ENCODE peak calls at places on chromosomes 13 and 19, in four cellular contexts. A is GM12878, P is K562, X is HepG2. B is an unnamed sample.

GRCh38 chr13:60170414-60170813 is 6.7 kb upstream of the DIAPH3 start:
- DNase-seq in X (no peak), P (no peak), A (no peak), B (no peak)

GRCh38 chr13:42992585-42993122 is 613 bp upstream of the EPSTI1 start:
- DNase-seq in X (no peak), A (no peak), P (no peak), B (no peak)

GRCh38 chr19:1394252-1395193 is 6.8 kb downstream of the GAMT start:
- DNase-seq in X (no peak), A (no peak), P (peak), B (no peak)

GRCh38 chr19:15114153-15114540 is 6.9 kb downstream of the SYDE1 start:
- DNase-seq in P (no peak), A (no peak), X (no peak), B (no peak)

GRCh38 chr13:61128850-61129645 is 286.6 kb downstream of the PCDH20 start:
- DNase-seq in P (no peak), A (no peak), X (no peak), B (no peak)

GRCh38 chr19:8079988-8080387 is 27.4 kb downstream of the CCL25 start:
- DNase-seq in A (no peak), P (no peak), X (no peak), B (no peak)

GRCh38 chr19:54456423-54457373 is 6.9 kb downstream of the LENG9 start:
- DNase-seq in A (no peak), P (no peak), X (no peak), B (no peak)

GRCh38 chr19:35986664-35987570 is 8.1 kb upstream of the SDHAF1 start:
- DNase-seq in X (no peak), P (no peak), A (no peak), B (no peak)

GRCh38 chr19:1261863-1262686 is 7.1 kb upstream of the CIRBP start:
- DNase-seq in A (no peak), X (peak), P (no peak), B (no peak)

GRCh38 chr19:3268326-3268725 is 43.9 kb downstream of the CELF5 start:
- DNase-seq in A (no peak), X (no peak), P (no peak), B (no peak)

GRCh38 chr13:58584610-58585009 is 953.1 kb downstream of the PCDH17 start:
- DNase-seq in P (no peak), X (no peak), A (no peak), B (no peak)

GRCh38 chr19:37466277-37466797 is 907 bp downstream of the ZNF569 start:
- DNase-seq in X (no peak), P (no peak), A (peak), B (peak)

GRCh38 chr19:11179716-11180297 is 17.5 kb downstream of the KANK2 start:
- DNase-seq in X (no peak), P (no peak), A (peak), B (no peak)

GRCh38 chr19:49058592-49058991 is 1.0 kb upstream of the CGB7 start:
- DNase-seq in A (no peak), X (no peak), P (peak), B (no peak)

GRCh38 chr19:1105873-1106840 is 2.4 kb downstream of the GPX4 start:
- DNase-seq in A (no peak), X (no peak), P (no peak), B (no peak)

GRCh38 chr13:44870456-44870929 is 118.8 kb downstream of the NUFIP1 start:
- DNase-seq in P (no peak), A (no peak), X (no peak), B (no peak)

GRCh38 chr19:56687036-56687435 is 15.5 kb upstream of the ZNF835 start:
- DNase-seq in P (no peak), X (no peak), A (no peak), B (no peak)

GRCh38 chr13:34044041-34044440 is 226.1 kb downstream of the RFC3 start:
- DNase-seq in A (no peak), X (no peak), P (no peak), B (no peak)

GRCh38 chr13:59533561-59534337 is 630.0 kb downstream of the DIAPH3 start:
- DNase-seq in P (no peak), A (no peak), X (peak), B (no peak)

GRCh38 chr13:39765801-39766463 is 110.5 kb downstream of the COG6 start:
- DNase-seq in X (no peak), P (no peak), A (no peak), B (no peak)

GRCh38 chr13:24626449-24626848 is 53.8 kb upstream of the ATP12A start:
- DNase-seq in X (no peak), P (no peak), A (no peak), B (no peak)

GRCh38 chr13:51125495-51126226 is 14.6 kb upstream of the C13orf42 start:
- DNase-seq in A (peak), P (peak), X (peak), B (peak)

GRCh38 chr19:19502281-19502680 is 13.1 kb downstream of the TSSK6 start:
- DNase-seq in P (no peak), X (no peak), A (no peak), B (no peak)

GRCh38 chr19:13102666-13103584 is at the start of gene LYL1:
- DNase-seq in P (peak), A (no peak), X (peak), B (peak)

GRCh38 chr19:13538854-13539253 is 32.6 kb upstream of the CACNA1A start:
- DNase-seq in A (no peak), P (no peak), X (no peak), B (no peak)

GRCh38 chr13:23159587-23160240 is 21.1 kb upstream of the SGCG start:
- DNase-seq in P (no peak), A (no peak), X (no peak), B (no peak)
- TF ChIP-seq CTCF in P (no peak), A (no peak), X (peak), B (no peak)

GRCh38 chr13:108679989-108680388 is 50.6 kb downstream of the MYO16 start:
- DNase-seq in X (no peak), A (no peak), P (no peak), B (no peak)
- TF ChIP-seq HDAC2 in X (no peak), A (no peak), P (no peak), B (no peak)

DNA sequence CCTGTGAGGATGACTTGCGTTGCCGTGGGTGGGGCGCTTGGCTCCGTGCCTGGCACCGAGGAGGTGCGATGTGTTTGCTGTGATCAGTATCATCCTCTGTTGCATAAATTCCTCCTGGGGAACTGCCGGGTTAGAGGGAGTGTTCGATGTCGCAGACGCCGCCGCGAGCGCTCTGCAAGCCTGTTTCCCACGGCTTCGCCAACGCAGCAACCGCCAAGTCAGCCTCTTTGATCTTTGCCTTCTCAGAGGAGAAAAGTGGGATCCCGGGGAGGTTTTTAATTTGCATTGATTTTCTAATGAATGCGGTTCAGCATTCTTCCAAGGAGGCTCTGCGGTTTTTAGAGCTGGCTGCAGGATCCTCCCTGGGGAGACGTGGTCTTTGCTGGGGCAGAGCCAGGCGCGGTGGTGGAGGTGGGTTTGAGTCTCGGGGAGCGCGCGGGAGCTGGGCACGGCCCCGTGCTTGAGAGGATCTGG is 7.6 kb downstream of the GPR32 start:
- DNase-seq in A (no peak), X (no peak), P (no peak), B (no peak)
- TF ChIP-seq SP1 in A (no peak), X (no peak), P (no peak), B (no peak)

GRCh38 chr19:43422689-43423066 is 8.0 kb downstream of the TEX101 start:
- DNase-seq in A (no peak), P (no peak), X (no peak), B (no peak)

GRCh38 chr19:43422000-43422688 is 7.5 kb downstream of the TEX101 start:
- DNase-seq in X (no peak), P (no peak), A (no peak), B (no peak)

GRCh38 chr19:43429395-43429794 is 14.7 kb downstream of the TEX101 start:
- DNase-seq in P (no peak), A (no peak), X (no peak), B (no peak)

GRCh38 chr19:43423779-43424178 is 9.1 kb downstream of the TEX101 start:
- DNase-seq in A (no peak), P (no peak), X (no peak), B (no peak)

DNA sequence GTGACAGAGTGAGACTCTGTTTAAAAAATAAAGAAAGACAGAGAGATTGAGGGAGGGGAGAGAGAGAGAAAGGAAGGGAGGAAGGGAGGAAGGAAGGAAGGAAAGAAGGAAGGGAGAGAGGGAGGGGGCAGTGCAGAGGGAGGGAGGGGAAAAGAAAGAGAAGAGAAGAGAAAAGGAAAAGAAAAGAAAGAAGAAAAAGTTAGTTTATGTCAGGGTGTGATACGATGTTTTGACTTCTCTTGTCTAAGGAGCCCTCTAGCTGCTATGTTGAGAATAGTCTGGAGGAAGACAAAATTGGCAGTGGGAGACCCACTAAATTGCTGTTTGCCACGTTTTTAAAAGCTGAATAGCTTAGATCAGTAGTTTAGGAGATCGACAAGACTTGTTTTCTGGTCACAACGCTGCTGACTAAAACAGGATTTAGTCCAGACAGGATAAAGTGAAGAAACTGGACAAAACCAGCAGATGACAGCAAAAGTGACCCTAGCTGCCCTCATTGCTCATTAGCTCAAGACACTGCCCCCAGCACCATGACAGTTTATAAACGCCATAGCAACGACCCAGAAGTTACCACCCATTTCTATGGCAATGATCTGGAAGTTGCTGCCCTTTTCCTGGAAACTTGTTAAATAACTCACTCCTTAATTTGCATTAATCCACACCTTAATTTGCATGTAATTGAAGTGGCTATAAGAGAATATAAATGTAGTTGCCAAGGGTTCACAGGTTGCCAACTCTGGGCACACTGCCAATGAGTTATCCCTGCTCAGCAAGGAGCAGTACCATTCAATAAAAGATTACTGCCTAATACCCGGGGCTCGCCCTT is 11.1 kb downstream of the TEX101 start:
- DNase-seq in X (no peak), A (no peak), P (no peak), B (no peak)
- TF ChIP-seq CTCF in X (peak), A (peak), P (peak), B (peak)

GRCh38 chr19:43662487-43662886 is 7.5 kb downstream of the PLAUR start:
- DNase-seq in X (peak), P (no peak), A (no peak), B (no peak)
- TF ChIP-seq HDAC2 in X (no peak), P (no peak), A (no peak), B (no peak)

DNA sequence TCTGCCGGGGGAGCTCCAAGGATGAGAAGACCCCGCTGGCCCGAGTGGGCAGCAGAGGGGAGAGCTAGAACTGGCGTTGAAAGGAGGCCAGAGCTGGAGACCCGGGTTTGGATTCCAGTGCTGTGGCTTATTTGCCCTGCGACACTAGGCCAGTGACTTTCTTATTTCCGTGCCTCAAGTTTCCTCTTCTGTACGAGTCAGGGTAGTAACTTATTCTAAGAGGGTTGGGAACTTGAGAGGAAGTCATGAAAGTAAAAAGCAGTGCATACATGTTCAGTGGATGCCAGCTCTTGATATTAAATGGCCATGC is 670 bp downstream of the FAM32A start:
- DNase-seq in A (no peak), P (no peak), X (peak), B (no peak)
- TF ChIP-seq SP1 in A (no peak), P (no peak), X (no peak), B (no peak)

GRCh38 chr19:5501907-5502306 is 46.7 kb downstream of the ZNRF4 start:
- DNase-seq in X (no peak), A (no peak), P (no peak), B (no peak)

GRCh38 chr19:5504115-5504514 is 48.9 kb downstream of the ZNRF4 start:
- DNase-seq in P (no peak), A (no peak), X (no peak), B (no peak)

GRCh38 chr19:5507056-5507624 is 51.9 kb downstream of the ZNRF4 start:
- DNase-seq in A (no peak), X (no peak), P (no peak), B (no peak)

GRCh38 chr19:5498817-5499535 is 43.8 kb downstream of the ZNRF4 start:
- DNase-seq in X (no peak), P (no peak), A (no peak), B (peak)

DNA sequence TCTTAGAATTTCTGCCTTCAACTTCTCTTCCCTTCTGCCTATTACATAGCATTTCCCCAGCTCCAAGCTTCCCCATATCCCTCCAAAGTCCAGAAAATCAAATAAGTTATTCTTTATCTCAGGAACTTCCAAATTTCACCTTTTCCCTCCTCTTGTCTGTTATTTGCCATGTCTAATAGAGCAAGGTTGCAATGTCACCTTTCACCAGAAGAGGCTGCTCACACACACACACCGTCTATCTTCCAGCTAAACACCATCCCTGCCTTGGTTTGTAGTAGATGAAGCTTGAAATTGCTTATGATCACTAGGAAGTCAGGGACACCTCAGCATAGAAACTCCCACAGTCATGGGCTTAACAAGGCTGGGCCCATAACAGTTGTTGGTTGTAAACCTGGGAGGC is 48.4 kb downstream of the ZNRF4 start:
- DNase-seq in P (no peak), A (no peak), X (no peak), B (no peak)
- TF ChIP-seq CTCF in P (peak), A (no peak), X (no peak), B (no peak)